ENCODE peak calls at places on chromosome 5, in six cellular contexts. One of them, this sample, is unnamed.

GRCh38 chr5:4785971-4786370 is 354.2 kb upstream of the ADAMTS16 start:
- DNase-seq in uterus: no peak
- DNase-seq in GDM1: no peak
- DNase-seq in ELF-1: no peak
- DNase-seq in colonic mucosa: no peak
- DNase-seq in T47D: no peak
- DNase-seq in this sample: no peak

GRCh38 chr5:172775326-172776234 is 4.6 kb upstream of the DUSP1 start:
- DNase-seq in T47D: peak; percentile 51
- DNase-seq in GDM1: no peak
- DNase-seq in colonic mucosa: peak; percentile 73
- DNase-seq in uterus: peak; percentile 87
- DNase-seq in ELF-1: peak; percentile 21
- DNase-seq in this sample: peak; percentile 96

GRCh38 chr5:37695651-37696050 is 144.2 kb downstream of the GDNF start:
- DNase-seq in colonic mucosa: no peak
- DNase-seq in GDM1: no peak
- DNase-seq in ELF-1: no peak
- DNase-seq in T47D: no peak
- DNase-seq in uterus: no peak
- DNase-seq in this sample: no peak

GRCh38 chr5:154801083-154801482 is 45.9 kb downstream of the LARP1 start:
- DNase-seq in uterus: no peak
- DNase-seq in colonic mucosa: no peak
- DNase-seq in GDM1: no peak
- DNase-seq in ELF-1: no peak
- DNase-seq in T47D: no peak
- DNase-seq in this sample: no peak

GRCh38 chr5:35618791-35619190 is 1.1 kb downstream of the SPEF2 start:
- DNase-seq in uterus: no peak
- DNase-seq in colonic mucosa: no peak
- DNase-seq in GDM1: no peak
- DNase-seq in T47D: no peak
- DNase-seq in ELF-1: no peak
- DNase-seq in this sample: no peak

GRCh38 chr5:93793159-93793781 is 51.9 kb upstream of the POU5F2 start:
- DNase-seq in ELF-1: no peak
- DNase-seq in uterus: no peak
- DNase-seq in GDM1: no peak
- DNase-seq in T47D: no peak
- DNase-seq in colonic mucosa: no peak
- DNase-seq in this sample: no peak

GRCh38 chr5:132294728-132295504 is 722 bp downstream of the SLC22A4 start:
- DNase-seq in uterus: peak; percentile 78
- DNase-seq in ELF-1: peak; percentile 76
- DNase-seq in T47D: no peak
- DNase-seq in colonic mucosa: peak; percentile 73
- DNase-seq in GDM1: peak; percentile 76
- DNase-seq in this sample: peak; percentile 92

GRCh38 chr5:171966964-171967363 is 39.5 kb downstream of the FBXW11 start:
- DNase-seq in T47D: no peak
- DNase-seq in uterus: no peak
- DNase-seq in colonic mucosa: no peak
- DNase-seq in GDM1: no peak
- DNase-seq in ELF-1: no peak
- DNase-seq in this sample: no peak

GRCh38 chr5:153480401-153480800 is 10.1 kb upstream of the GRIA1 start:
- DNase-seq in T47D: no peak
- DNase-seq in GDM1: no peak
- DNase-seq in uterus: no peak
- DNase-seq in colonic mucosa: no peak
- DNase-seq in ELF-1: no peak
- DNase-seq in this sample: no peak

GRCh38 chr5:43281840-43282658 is 31.2 kb downstream of the HMGCS1 start:
- DNase-seq in T47D: no peak
- DNase-seq in colonic mucosa: no peak
- DNase-seq in GDM1: no peak
- DNase-seq in uterus: no peak
- DNase-seq in ELF-1: no peak
- DNase-seq in this sample: no peak

GRCh38 chr5:116380615-116381014 is 194.0 kb downstream of the SEMA6A start:
- DNase-seq in T47D: no peak
- DNase-seq in uterus: no peak
- DNase-seq in GDM1: no peak
- DNase-seq in ELF-1: no peak
- DNase-seq in colonic mucosa: no peak
- DNase-seq in this sample: no peak

GRCh38 chr5:55172051-55172899 is 702 bp downstream of the CDC20B start:
- DNase-seq in uterus: peak; percentile 58
- DNase-seq in ELF-1: peak; percentile 63
- DNase-seq in colonic mucosa: peak; percentile 64
- DNase-seq in T47D: peak; percentile 95
- DNase-seq in GDM1: peak; percentile 61
- DNase-seq in this sample: peak; percentile 54

GRCh38 chr5:102901821-102902448 is 146.8 kb downstream of the PAM start:
- DNase-seq in ELF-1: no peak
- DNase-seq in T47D: peak; percentile 74
- DNase-seq in uterus: no peak
- DNase-seq in GDM1: no peak
- DNase-seq in colonic mucosa: no peak
- DNase-seq in this sample: no peak

GRCh38 chr5:171777420-171777759 is 8.2 kb upstream of the SMIM23 start:
- DNase-seq in T47D: no peak
- DNase-seq in GDM1: no peak
- DNase-seq in ELF-1: no peak
- DNase-seq in colonic mucosa: no peak
- DNase-seq in uterus: no peak
- DNase-seq in this sample: no peak

GRCh38 chr5:128338649-128339048 is 199.4 kb downstream of the FBN2 start:
- DNase-seq in uterus: no peak
- DNase-seq in colonic mucosa: no peak
- DNase-seq in GDM1: no peak
- DNase-seq in T47D: no peak
- DNase-seq in ELF-1: no peak
- DNase-seq in this sample: no peak

GRCh38 chr5:137205237-137205636 is 293.9 kb downstream of the SPOCK1 start:
- DNase-seq in GDM1: no peak
- DNase-seq in ELF-1: no peak
- DNase-seq in uterus: no peak
- DNase-seq in colonic mucosa: no peak
- DNase-seq in T47D: no peak
- DNase-seq in this sample: no peak

This sample was measured in HL-60.